ENCODE peak calls at places on chromosomes 16 and 17, in eight cellular contexts. X is left lobe of liver; A is AG09309; Z is sigmoid colon; U is activated CD8-positive, alpha-beta memory T cell treated with anti-CD3 and anti-CD28 coated beads for 24 hours; H is stimulated activated CD4-positive, alpha-beta T cell treated with anti-CD3 and anti-CD28 coated beads, Interleukin-4, amount 100 ng/mL, for 48 hours; G is NAMALWA; P is naive thymus-derived CD4-positive, alpha-beta T cell. C is an unnamed sample.

GRCh38 chr16:59192551-59193199 is 458.6 kb upstream of the GOT2 start:
- DNase-seq in U (no peak), P (peak; percentile 2), Z (no peak), G (peak; percentile 61), A (no peak), H (no peak), X (no peak), C (no peak)

GRCh38 chr17:4110152-4110551 is 32.7 kb downstream of the ZZEF1 start:
- DNase-seq in X (no peak), G (no peak), Z (no peak), H (no peak), U (no peak), P (no peak), A (no peak), C (no peak)

GRCh38 chr16:56470232-56470631 is 18.9 kb downstream of the OGFOD1 start:
- DNase-seq in Z (no peak), H (no peak), P (no peak), G (no peak), A (no peak), X (no peak), U (no peak), C (no peak)

GRCh38 chr17:76515291-76515949 is 14.2 kb upstream of the RHBDF2 start:
- DNase-seq in Z (peak; percentile 93), G (no peak), H (peak; percentile 85), A (peak; percentile 99), X (no peak), P (peak; percentile 91), U (peak; percentile 89), C (no peak)

GRCh38 chr17:48261297-48261880 is 153.8 kb downstream of the SNX11 start:
- DNase-seq in H (no peak), X (no peak), Z (no peak), A (no peak), U (no peak), P (no peak), G (peak; percentile 68), C (peak; percentile 83)

GRCh38 chr17:21376835-21377690 is 906 bp downstream of the KCNJ12 start:
- DNase-seq in P (no peak), Z (no peak), A (no peak), H (no peak), X (no peak), G (no peak), U (no peak), C (peak; percentile 14)

GRCh38 chr17:67123692-67124091 is 79.3 kb downstream of the CACNG1 start:
- DNase-seq in H (no peak), A (no peak), G (no peak), Z (no peak), P (no peak), X (no peak), U (no peak), C (no peak)

GRCh38 chr17:42075789-42076188 is 22.5 kb downstream of the ZNF385C start:
- DNase-seq in H (no peak), X (no peak), A (no peak), G (no peak), Z (no peak), P (no peak), U (no peak), C (no peak)

GRCh38 chr17:21233581-21234337 is 19.5 kb downstream of the NATD1 start:
- DNase-seq in Z (no peak), H (no peak), U (no peak), A (no peak), X (no peak), G (no peak), P (no peak), C (no peak)

GRCh38 chr17:81031571-81032550 is 3.1 kb upstream of the BAIAP2 start:
- DNase-seq in H (no peak), U (no peak), G (no peak), Z (peak; percentile 62), P (no peak), X (no peak), A (no peak), C (no peak)

GRCh38 chr17:2860883-2861282 is 64.6 kb downstream of the RAP1GAP2 start:
- DNase-seq in G (no peak), X (no peak), U (no peak), P (no peak), Z (no peak), H (no peak), A (no peak), C (no peak)

GRCh38 chr17:75873587-75874322 is 4.6 kb downstream of the TRIM47 start:
- DNase-seq in Z (no peak), A (no peak), P (no peak), G (no peak), U (no peak), H (no peak), X (no peak), C (no peak)

GRCh38 chr17:48051706-48052486 is 3.7 kb downstream of the NFE2L1 start:
- DNase-seq in A (peak; percentile 57), H (no peak), P (no peak), U (no peak), Z (peak; percentile 81), G (peak; percentile 61), X (peak; percentile 77), C (peak; percentile 83)

GRCh38 chr16:1057252-1057932 is 15.2 kb upstream of the SSTR5 start:
- DNase-seq in P (peak; percentile 42), A (no peak), Z (no peak), X (peak; percentile 65), G (peak; percentile 43), U (peak; percentile 87), H (peak; percentile 66), C (peak; percentile 46)

GRCh38 chr17:80512233-80512632 is 32.4 kb upstream of the RPTOR start:
- DNase-seq in P (no peak), U (no peak), G (no peak), H (no peak), X (no peak), A (no peak), Z (no peak), C (no peak)

GRCh38 chr16:83397601-83398000 is 410.2 kb upstream of the HSBP1 start:
- DNase-seq in G (no peak), H (no peak), U (no peak), X (no peak), A (no peak), P (no peak), Z (no peak), C (no peak)

GRCh38 chr17:29566473-29567361 is at the start of gene ABHD15:
- DNase-seq in G (peak; percentile 64), U (peak; percentile 86), A (no peak), P (peak; percentile 54), H (peak; percentile 52), X (peak; percentile 91), Z (peak; percentile 87), C (no peak)

GRCh38 chr16:69566437-69567030 is 768 bp downstream of the NFAT5 start:
- DNase-seq in Z (peak; percentile 86), P (peak; percentile 7), A (no peak), U (no peak), X (peak; percentile 55), G (peak; percentile 57), H (peak; percentile 23), C (peak; percentile 77)

GRCh38 chr16:67000384-67001158 is 12.2 kb downstream of the CES4A start:
- DNase-seq in H (peak; percentile 44), P (peak; percentile 62), Z (peak; percentile 86), X (peak; percentile 57), A (no peak), G (peak; percentile 34), U (peak; percentile 81), C (peak; percentile 97)

GRCh38 chr17:20852541-20853370 is 190.1 kb downstream of the USP22 start:
- DNase-seq in X (no peak), U (no peak), A (no peak), G (no peak), H (no peak), Z (peak; percentile 75), P (no peak), C (no peak)

GRCh38 chr17:70119961-70120360 is 44.9 kb downstream of the KCNJ16 start:
- DNase-seq in P (no peak), H (no peak), A (no peak), G (no peak), Z (no peak), U (no peak), X (no peak), C (no peak)

GRCh38 chr17:15247891-15248529 is 17.1 kb downstream of the PMP22 start:
- DNase-seq in G (peak; percentile 1), A (no peak), H (no peak), X (no peak), P (no peak), Z (no peak), U (no peak), C (no peak)

GRCh38 chr16:89722392-89723278 is 1.3 kb downstream of the ZNF276 start:
- DNase-seq in Z (peak; percentile 77), U (peak; percentile 84), H (peak; percentile 58), P (peak; percentile 76), X (peak; percentile 65), G (no peak), A (no peak), C (no peak)

GRCh38 chr16:5008311-5008731 is 25.4 kb downstream of the NAGPA start:
- DNase-seq in Z (no peak), H (no peak), U (no peak), X (no peak), A (no peak), G (no peak), P (no peak), C (no peak)

GRCh38 chr17:7590743-7591142 is 849 bp upstream of the SOX15 start:
- DNase-seq in A (no peak), X (no peak), U (no peak), Z (no peak), G (no peak), H (no peak), P (no peak), C (no peak)

GRCh38 chr17:65495255-65496060 is 66.0 kb downstream of the AXIN2 start:
- DNase-seq in H (no peak), Z (no peak), U (peak; percentile 57), P (peak; percentile 37), X (no peak), G (no peak), A (no peak), C (no peak)

GRCh38 chr16:70437017-70437581 is 1.8 kb downstream of the ST3GAL2 start:
- DNase-seq in P (no peak), Z (no peak), H (no peak), X (no peak), U (no peak), A (peak; percentile 86), G (peak; percentile 35), C (peak; percentile 94)

GRCh38 chr16:58487566-58488351 is 12.2 kb upstream of the NDRG4 start:
- DNase-seq in P (peak; percentile 57), G (peak; percentile 81), U (peak; percentile 91), H (peak; percentile 54), A (no peak), X (peak; percentile 78), Z (peak; percentile 88), C (peak; percentile 83)

GRCh38 chr16:13322357-13322756 is 421.0 kb downstream of the SHISA9 start:
- DNase-seq in H (no peak), P (no peak), A (no peak), Z (no peak), G (no peak), X (no peak), U (no peak), C (no peak)

GRCh38 chr16:31382485-31383161 is 10.5 kb upstream of the ITGAD start:
- DNase-seq in G (peak; percentile 71), U (peak; percentile 82), P (peak; percentile 47), X (peak; percentile 61), H (peak; percentile 61), A (peak; percentile 5), Z (no peak), C (peak; percentile 73)

GRCh38 chr17:12024332-12024731 is 3.7 kb downstream of the MAP2K4 start:
- DNase-seq in H (no peak), G (no peak), U (no peak), Z (no peak), A (no peak), P (no peak), X (no peak), C (no peak)

GRCh38 chr17:78258323-78259229 is 27.1 kb downstream of the TMEM235 start:
- DNase-seq in P (peak; percentile 85), X (no peak), Z (no peak), H (peak; percentile 61), U (peak; percentile 84), G (peak; percentile 41), A (no peak), C (peak; percentile 93)

GRCh38 chr17:65514082-65514481 is 47.4 kb downstream of the AXIN2 start:
- DNase-seq in P (no peak), X (no peak), H (peak; percentile 19), U (no peak), A (no peak), G (no peak), Z (peak; percentile 2), C (no peak)

GRCh38 chr17:42846594-42847280 is 2.4 kb downstream of the AOC2 start:
- DNase-seq in P (no peak), X (no peak), Z (no peak), A (peak; percentile 20), G (no peak), H (no peak), U (no peak), C (no peak)